ENCODE peak calls at places on chromosomes 6 and 20, in nine cellular contexts. One of them, this sample, is unnamed.

GRCh38 chr6:42784739-42785498 is 3.1 kb downstream of the BICRAL start:
- DNase-seq in CD4-positive, alpha-beta T cell: no peak
- DNase-seq in activated CD8-positive, alpha-beta memory T cell treated with anti-CD3 and anti-CD28 coated beads for 48 hours: no peak
- DNase-seq in HEK293T: no peak
- DNase-seq in ACHN: no peak
- DNase-seq in GM20000: no peak
- DNase-seq in SW480: no peak
- DNase-seq in AG20443: no peak
- DNase-seq in stimulated activated CD8-positive, alpha-beta memory T cell treated with anti-CD3 and anti-CD28 coated beads, Interleukin-7, amount 100 ng/mL, for 1 hour: no peak
- DNase-seq in this sample: peak

GRCh38 chr6:35703554-35703953 is 14.8 kb upstream of the FKBP5 start:
- DNase-seq in ACHN: no peak
- DNase-seq in stimulated activated CD8-positive, alpha-beta memory T cell treated with anti-CD3 and anti-CD28 coated beads, Interleukin-7, amount 100 ng/mL, for 1 hour: no peak
- DNase-seq in CD4-positive, alpha-beta T cell: no peak
- DNase-seq in GM20000: no peak
- DNase-seq in AG20443: no peak
- DNase-seq in activated CD8-positive, alpha-beta memory T cell treated with anti-CD3 and anti-CD28 coated beads for 48 hours: no peak
- DNase-seq in SW480: no peak
- DNase-seq in HEK293T: no peak
- DNase-seq in this sample: peak

GRCh38 chr6:116405663-116406329 is 35.0 kb downstream of the DSE start:
- DNase-seq in ACHN: no peak
- DNase-seq in SW480: no peak
- DNase-seq in HEK293T: peak
- DNase-seq in AG20443: no peak
- DNase-seq in CD4-positive, alpha-beta T cell: no peak
- DNase-seq in activated CD8-positive, alpha-beta memory T cell treated with anti-CD3 and anti-CD28 coated beads for 48 hours: no peak
- DNase-seq in GM20000: no peak
- DNase-seq in stimulated activated CD8-positive, alpha-beta memory T cell treated with anti-CD3 and anti-CD28 coated beads, Interleukin-7, amount 100 ng/mL, for 1 hour: no peak
- DNase-seq in this sample: no peak

GRCh38 chr6:44850367-44850766 is 462.9 kb downstream of the CDC5L start:
- DNase-seq in stimulated activated CD8-positive, alpha-beta memory T cell treated with anti-CD3 and anti-CD28 coated beads, Interleukin-7, amount 100 ng/mL, for 1 hour: no peak
- DNase-seq in AG20443: no peak
- DNase-seq in SW480: no peak
- DNase-seq in CD4-positive, alpha-beta T cell: no peak
- DNase-seq in activated CD8-positive, alpha-beta memory T cell treated with anti-CD3 and anti-CD28 coated beads for 48 hours: no peak
- DNase-seq in HEK293T: no peak
- DNase-seq in ACHN: no peak
- DNase-seq in GM20000: no peak
- DNase-seq in this sample: no peak

GRCh38 chr6:9233686-9234085 is 798.3 kb upstream of the SLC35B3 start:
- DNase-seq in HEK293T: no peak
- DNase-seq in CD4-positive, alpha-beta T cell: no peak
- DNase-seq in AG20443: no peak
- DNase-seq in GM20000: no peak
- DNase-seq in SW480: no peak
- DNase-seq in activated CD8-positive, alpha-beta memory T cell treated with anti-CD3 and anti-CD28 coated beads for 48 hours: no peak
- DNase-seq in stimulated activated CD8-positive, alpha-beta memory T cell treated with anti-CD3 and anti-CD28 coated beads, Interleukin-7, amount 100 ng/mL, for 1 hour: no peak
- DNase-seq in ACHN: no peak
- DNase-seq in this sample: no peak

GRCh38 chr20:48139262-48140041 is 354.2 kb upstream of the SULF2 start:
- DNase-seq in SW480: no peak
- DNase-seq in stimulated activated CD8-positive, alpha-beta memory T cell treated with anti-CD3 and anti-CD28 coated beads, Interleukin-7, amount 100 ng/mL, for 1 hour: no peak
- DNase-seq in activated CD8-positive, alpha-beta memory T cell treated with anti-CD3 and anti-CD28 coated beads for 48 hours: no peak
- DNase-seq in GM20000: no peak
- DNase-seq in AG20443: no peak
- DNase-seq in CD4-positive, alpha-beta T cell: no peak
- DNase-seq in HEK293T: no peak
- DNase-seq in ACHN: no peak
- DNase-seq in this sample: peak

GRCh38 chr6:14762077-14762476 is 483.8 kb upstream of the JARID2 start:
- DNase-seq in SW480: no peak
- DNase-seq in HEK293T: no peak
- DNase-seq in AG20443: no peak
- DNase-seq in ACHN: no peak
- DNase-seq in GM20000: no peak
- DNase-seq in CD4-positive, alpha-beta T cell: no peak
- DNase-seq in stimulated activated CD8-positive, alpha-beta memory T cell treated with anti-CD3 and anti-CD28 coated beads, Interleukin-7, amount 100 ng/mL, for 1 hour: no peak
- DNase-seq in activated CD8-positive, alpha-beta memory T cell treated with anti-CD3 and anti-CD28 coated beads for 48 hours: no peak
- DNase-seq in this sample: no peak

GRCh38 chr6:11767458-11767857 is 11.1 kb downstream of the ADTRP start:
- DNase-seq in activated CD8-positive, alpha-beta memory T cell treated with anti-CD3 and anti-CD28 coated beads for 48 hours: no peak
- DNase-seq in GM20000: no peak
- DNase-seq in SW480: no peak
- DNase-seq in ACHN: no peak
- DNase-seq in HEK293T: no peak
- DNase-seq in CD4-positive, alpha-beta T cell: no peak
- DNase-seq in AG20443: no peak
- DNase-seq in stimulated activated CD8-positive, alpha-beta memory T cell treated with anti-CD3 and anti-CD28 coated beads, Interleukin-7, amount 100 ng/mL, for 1 hour: no peak
- DNase-seq in this sample: no peak

GRCh38 chr20:25285856-25286798 is 38.2 kb downstream of the PYGB start:
- DNase-seq in stimulated activated CD8-positive, alpha-beta memory T cell treated with anti-CD3 and anti-CD28 coated beads, Interleukin-7, amount 100 ng/mL, for 1 hour: no peak
- DNase-seq in CD4-positive, alpha-beta T cell: no peak
- DNase-seq in GM20000: no peak
- DNase-seq in SW480: no peak
- DNase-seq in AG20443: no peak
- DNase-seq in HEK293T: no peak
- DNase-seq in activated CD8-positive, alpha-beta memory T cell treated with anti-CD3 and anti-CD28 coated beads for 48 hours: no peak
- DNase-seq in ACHN: no peak
- DNase-seq in this sample: no peak

This sample was measured in OCI-M1.